ENCODE peak calls at places on chromosomes 1 and 21, in eight cellular contexts. One of them, this sample, is unnamed.
A peak's percentile ranks its signal among the peaks of the same experiment; 100 is the strongest.

GRCh38 chr1:179143332-179143731 is 61.5 kb downstream of the TOR3A start:
- DNase-seq in NCI-H69: no peak
- DNase-seq in NCI-H2029 treated with DMSO at 0.1 percent for 48 hours: no peak
- DNase-seq in activated gamma-delta T cell treated with anti-CD3 and anti-CD28 coated beads, Interleukin-2, amount 50 U/mL, for 16 hours: no peak
- DNase-seq in WTC11: no peak
- DNase-seq in T-helper 9 cell: no peak
- DNase-seq in heart left ventricle: no peak
- DNase-seq in NCI-H510A: no peak
- DNase-seq in this sample: no peak

GRCh38 chr21:38489729-38490128 is 8.5 kb downstream of the ERG start:
- DNase-seq in NCI-H69: no peak
- DNase-seq in NCI-H2029 treated with DMSO at 0.1 percent for 48 hours: no peak
- DNase-seq in activated gamma-delta T cell treated with anti-CD3 and anti-CD28 coated beads, Interleukin-2, amount 50 U/mL, for 16 hours: no peak
- DNase-seq in WTC11: no peak
- DNase-seq in T-helper 9 cell: no peak
- DNase-seq in heart left ventricle: no peak
- DNase-seq in NCI-H510A: no peak
- DNase-seq in this sample: no peak

GRCh38 chr1:44012411-44012810 is 18.9 kb downstream of the SLC6A9 start:
- DNase-seq in NCI-H69: peak; percentile 41
- DNase-seq in NCI-H2029 treated with DMSO at 0.1 percent for 48 hours: peak; percentile 64
- DNase-seq in activated gamma-delta T cell treated with anti-CD3 and anti-CD28 coated beads, Interleukin-2, amount 50 U/mL, for 16 hours: no peak
- DNase-seq in WTC11: no peak
- DNase-seq in T-helper 9 cell: no peak
- DNase-seq in heart left ventricle: no peak
- DNase-seq in NCI-H510A: no peak
- DNase-seq in this sample: no peak

GRCh38 chr1:230760360-230760827 is 13.2 kb downstream of the CAPN9 start:
- DNase-seq in NCI-H69: peak; percentile 61
- DNase-seq in NCI-H2029 treated with DMSO at 0.1 percent for 48 hours: no peak
- DNase-seq in activated gamma-delta T cell treated with anti-CD3 and anti-CD28 coated beads, Interleukin-2, amount 50 U/mL, for 16 hours: no peak
- DNase-seq in WTC11: peak; percentile 50
- DNase-seq in T-helper 9 cell: no peak
- DNase-seq in heart left ventricle: no peak
- DNase-seq in NCI-H510A: no peak
- DNase-seq in this sample: no peak

GRCh38 chr21:33643658-33644311 is 1.5 kb downstream of the ITSN1 start:
- DNase-seq in NCI-H69: peak; percentile 68
- DNase-seq in NCI-H2029 treated with DMSO at 0.1 percent for 48 hours: no peak
- DNase-seq in activated gamma-delta T cell treated with anti-CD3 and anti-CD28 coated beads, Interleukin-2, amount 50 U/mL, for 16 hours: no peak
- DNase-seq in WTC11: no peak
- DNase-seq in T-helper 9 cell: no peak
- DNase-seq in heart left ventricle: no peak
- DNase-seq in NCI-H510A: no peak
- DNase-seq in this sample: no peak

GRCh38 chr1:9680828-9681227 is 29.3 kb downstream of the PIK3CD start:
- DNase-seq in NCI-H69: no peak
- DNase-seq in NCI-H2029 treated with DMSO at 0.1 percent for 48 hours: peak; percentile 36
- DNase-seq in activated gamma-delta T cell treated with anti-CD3 and anti-CD28 coated beads, Interleukin-2, amount 50 U/mL, for 16 hours: no peak
- DNase-seq in WTC11: no peak
- DNase-seq in T-helper 9 cell: no peak
- DNase-seq in heart left ventricle: no peak
- DNase-seq in NCI-H510A: no peak
- DNase-seq in this sample: no peak

GRCh38 chr1:209585672-209586071 is 2.2 kb downstream of the CAMK1G start:
- DNase-seq in NCI-H69: peak; percentile 61
- DNase-seq in NCI-H2029 treated with DMSO at 0.1 percent for 48 hours: peak; percentile 26
- DNase-seq in activated gamma-delta T cell treated with anti-CD3 and anti-CD28 coated beads, Interleukin-2, amount 50 U/mL, for 16 hours: no peak
- DNase-seq in WTC11: peak; percentile 49
- DNase-seq in T-helper 9 cell: no peak
- DNase-seq in heart left ventricle: peak; percentile 53
- DNase-seq in NCI-H510A: peak; percentile 19
- DNase-seq in this sample: peak; percentile 32

GRCh38 chr1:180598333-180598979 is 33.4 kb upstream of the XPR1 start:
- DNase-seq in NCI-H69: peak; percentile 55
- DNase-seq in NCI-H2029 treated with DMSO at 0.1 percent for 48 hours: no peak
- DNase-seq in activated gamma-delta T cell treated with anti-CD3 and anti-CD28 coated beads, Interleukin-2, amount 50 U/mL, for 16 hours: no peak
- DNase-seq in WTC11: no peak
- DNase-seq in T-helper 9 cell: no peak
- DNase-seq in heart left ventricle: no peak
- DNase-seq in NCI-H510A: no peak
- DNase-seq in this sample: no peak

GRCh38 chr1:100358210-100358609 is 5.9 kb downstream of the CDC14A start:
- DNase-seq in NCI-H69: peak; percentile 9
- DNase-seq in NCI-H2029 treated with DMSO at 0.1 percent for 48 hours: no peak
- DNase-seq in activated gamma-delta T cell treated with anti-CD3 and anti-CD28 coated beads, Interleukin-2, amount 50 U/mL, for 16 hours: no peak
- DNase-seq in WTC11: no peak
- DNase-seq in T-helper 9 cell: no peak
- DNase-seq in heart left ventricle: no peak
- DNase-seq in NCI-H510A: no peak
- DNase-seq in this sample: no peak

GRCh38 chr21:38323721-38324591 is 67.2 kb downstream of the KCNJ15 start:
- DNase-seq in NCI-H69: peak; percentile 51
- DNase-seq in NCI-H2029 treated with DMSO at 0.1 percent for 48 hours: peak; percentile 94
- DNase-seq in activated gamma-delta T cell treated with anti-CD3 and anti-CD28 coated beads, Interleukin-2, amount 50 U/mL, for 16 hours: no peak
- DNase-seq in WTC11: no peak
- DNase-seq in T-helper 9 cell: no peak
- DNase-seq in heart left ventricle: no peak
- DNase-seq in NCI-H510A: peak; percentile 10
- DNase-seq in this sample: no peak

GRCh38 chr1:179079113-179079761 is 2.6 kb upstream of the TOR3A start:
- DNase-seq in NCI-H69: peak; percentile 84
- DNase-seq in NCI-H2029 treated with DMSO at 0.1 percent for 48 hours: peak; percentile 20
- DNase-seq in activated gamma-delta T cell treated with anti-CD3 and anti-CD28 coated beads, Interleukin-2, amount 50 U/mL, for 16 hours: no peak
- DNase-seq in WTC11: peak; percentile 31
- DNase-seq in T-helper 9 cell: peak; percentile 9
- DNase-seq in heart left ventricle: peak; percentile 38
- DNase-seq in NCI-H510A: peak; percentile 22
- DNase-seq in this sample: peak; percentile 70

GRCh38 chr1:236575523-236575922 is 28.8 kb downstream of the HEATR1 start:
- DNase-seq in NCI-H69: no peak
- DNase-seq in NCI-H2029 treated with DMSO at 0.1 percent for 48 hours: no peak
- DNase-seq in activated gamma-delta T cell treated with anti-CD3 and anti-CD28 coated beads, Interleukin-2, amount 50 U/mL, for 16 hours: no peak
- DNase-seq in WTC11: no peak
- DNase-seq in T-helper 9 cell: no peak
- DNase-seq in heart left ventricle: no peak
- DNase-seq in NCI-H510A: no peak
- DNase-seq in this sample: no peak

GRCh38 chr1:198656500-198656932 is 17.7 kb downstream of the PTPRC start:
- DNase-seq in NCI-H69: peak; percentile 58
- DNase-seq in NCI-H2029 treated with DMSO at 0.1 percent for 48 hours: no peak
- DNase-seq in activated gamma-delta T cell treated with anti-CD3 and anti-CD28 coated beads, Interleukin-2, amount 50 U/mL, for 16 hours: peak; percentile 54
- DNase-seq in WTC11: no peak
- DNase-seq in T-helper 9 cell: peak; percentile 70
- DNase-seq in heart left ventricle: peak; percentile 53
- DNase-seq in NCI-H510A: no peak
- DNase-seq in this sample: no peak

GRCh38 chr1:16324456-16324890 is 27.8 kb downstream of the FBXO42 start:
- DNase-seq in NCI-H69: peak; percentile 2
- DNase-seq in NCI-H2029 treated with DMSO at 0.1 percent for 48 hours: no peak
- DNase-seq in activated gamma-delta T cell treated with anti-CD3 and anti-CD28 coated beads, Interleukin-2, amount 50 U/mL, for 16 hours: no peak
- DNase-seq in WTC11: no peak
- DNase-seq in T-helper 9 cell: no peak
- DNase-seq in heart left ventricle: no peak
- DNase-seq in NCI-H510A: no peak
- DNase-seq in this sample: no peak

GRCh38 chr21:37149411-37149810 is 76.4 kb downstream of the TTC3 start:
- DNase-seq in NCI-H69: no peak
- DNase-seq in NCI-H2029 treated with DMSO at 0.1 percent for 48 hours: no peak
- DNase-seq in activated gamma-delta T cell treated with anti-CD3 and anti-CD28 coated beads, Interleukin-2, amount 50 U/mL, for 16 hours: no peak
- DNase-seq in WTC11: no peak
- DNase-seq in T-helper 9 cell: no peak
- DNase-seq in heart left ventricle: no peak
- DNase-seq in NCI-H510A: no peak
- DNase-seq in this sample: no peak

GRCh38 chr1:19665456-19666138 is 922 bp downstream of the HTR6 start:
- DNase-seq in NCI-H69: no peak
- DNase-seq in NCI-H2029 treated with DMSO at 0.1 percent for 48 hours: no peak
- DNase-seq in activated gamma-delta T cell treated with anti-CD3 and anti-CD28 coated beads, Interleukin-2, amount 50 U/mL, for 16 hours: no peak
- DNase-seq in WTC11: peak; percentile 49
- DNase-seq in T-helper 9 cell: no peak
- DNase-seq in heart left ventricle: no peak
- DNase-seq in NCI-H510A: no peak
- DNase-seq in this sample: no peak

GRCh38 chr1:36306902-36307456 is 811 bp downstream of the SH3D21 start:
- DNase-seq in NCI-H69: peak; percentile 92
- DNase-seq in NCI-H2029 treated with DMSO at 0.1 percent for 48 hours: peak; percentile 45
- DNase-seq in activated gamma-delta T cell treated with anti-CD3 and anti-CD28 coated beads, Interleukin-2, amount 50 U/mL, for 16 hours: peak; percentile 83
- DNase-seq in WTC11: peak; percentile 98
- DNase-seq in T-helper 9 cell: peak; percentile 91
- DNase-seq in heart left ventricle: peak; percentile 93
- DNase-seq in NCI-H510A: peak; percentile 99
- DNase-seq in this sample: peak; percentile 100

GRCh38 chr1:46522184-46522968 is 29.1 kb downstream of the KNCN start:
- DNase-seq in NCI-H69: no peak
- DNase-seq in NCI-H2029 treated with DMSO at 0.1 percent for 48 hours: no peak
- DNase-seq in activated gamma-delta T cell treated with anti-CD3 and anti-CD28 coated beads, Interleukin-2, amount 50 U/mL, for 16 hours: no peak
- DNase-seq in WTC11: no peak
- DNase-seq in T-helper 9 cell: no peak
- DNase-seq in heart left ventricle: no peak
- DNase-seq in NCI-H510A: no peak
- DNase-seq in this sample: no peak

GRCh38 chr1:232868793-232869491 is 63.7 kb downstream of the MAP10 start:
- DNase-seq in NCI-H69: peak; percentile 87
- DNase-seq in NCI-H2029 treated with DMSO at 0.1 percent for 48 hours: peak; percentile 66
- DNase-seq in activated gamma-delta T cell treated with anti-CD3 and anti-CD28 coated beads, Interleukin-2, amount 50 U/mL, for 16 hours: no peak
- DNase-seq in WTC11: no peak
- DNase-seq in T-helper 9 cell: no peak
- DNase-seq in heart left ventricle: no peak
- DNase-seq in NCI-H510A: peak; percentile 15
- DNase-seq in this sample: no peak

GRCh38 chr1:168090395-168090794 is 46.3 kb downstream of the GPR161 start:
- DNase-seq in NCI-H69: no peak
- DNase-seq in NCI-H2029 treated with DMSO at 0.1 percent for 48 hours: no peak
- DNase-seq in activated gamma-delta T cell treated with anti-CD3 and anti-CD28 coated beads, Interleukin-2, amount 50 U/mL, for 16 hours: no peak
- DNase-seq in WTC11: no peak
- DNase-seq in T-helper 9 cell: no peak
- DNase-seq in heart left ventricle: no peak
- DNase-seq in NCI-H510A: no peak
- DNase-seq in this sample: no peak